ENCODE peak calls at places on chromosome X, in five cellular contexts. E is ureter; M is stimulated activated CD4-positive, alpha-beta T cell treated with anti-CD3 and anti-CD28 coated beads, Interleukin-4, amount 100 ng/mL, for 1 hour; O is lung; D is GM06990. G is an unnamed sample.

GRCh38 chrX:133561251-133561650 is 146.0 kb upstream of the GPC4 start:
- DNase-seq in E (no peak), M (no peak), O (no peak), D (no peak), G (no peak)

GRCh38 chrX:136185409-136186022 is 38.2 kb downstream of the FHL1 start:
- DNase-seq in E (no peak), M (no peak), O (no peak), D (no peak), G (no peak)

GRCh38 chrX:56793112-56793430 is 64.0 kb downstream of the NBDY start:
- DNase-seq in E (no peak), M (no peak), O (peak; percentile 19), D (no peak), G (no peak)

GRCh38 chrX:118990512-118991227 is 16.3 kb downstream of the LONRF3 start:
- DNase-seq in E (no peak), M (no peak), O (no peak), D (no peak), G (no peak)

GRCh38 chrX:79161655-79162054 is 17.2 kb downstream of the GPR174 start:
- DNase-seq in E (no peak), M (no peak), O (no peak), D (peak; percentile 50), G (no peak)

GRCh38 chrX:148905376-148905775 is 405.0 kb downstream of the AFF2 start:
- DNase-seq in E (no peak), M (no peak), O (no peak), D (no peak), G (no peak)

GRCh38 chrX:115949900-115950822 is 220.4 kb upstream of the AGTR2 start:
- DNase-seq in E (peak; percentile 55), M (no peak), O (peak; percentile 50), D (peak; percentile 47), G (peak; percentile 33)

GRCh38 chrX:72394518-72395163 is 88.9 kb upstream of the CITED1 start:
- DNase-seq in E (no peak), M (no peak), O (no peak), D (no peak), G (no peak)

GRCh38 chrX:70253377-70254062 is 6.5 kb downstream of the P2RY4 start:
- DNase-seq in E (no peak), M (no peak), O (no peak), D (no peak), G (peak; percentile 1)

GRCh38 chrX:23333842-23334535 is 660 bp upstream of the PTCHD1 start:
- DNase-seq in E (peak; percentile 44), M (no peak), O (no peak), D (peak; percentile 3), G (no peak)

GRCh38 chrX:40224658-40225057 is 126.9 kb upstream of the BCOR start:
- DNase-seq in E (no peak), M (no peak), O (no peak), D (no peak), G (no peak)

G was measured in HepG2.